ENCODE peak calls at places on chromosomes 3 and 15, in five cellular contexts. M is thoracic aorta; A is CD4-positive, CD25-positive, alpha-beta regulatory T cell; H is body of pancreas; D is aorta. Y is an unnamed sample. For H3K9me3, the result is how much of the 10 kb centered on the place peaks cover.

GRCh38 chr3:69784854-69785523 is 45.7 kb downstream of the MITF start:
- DNase-seq in M (peak), A (no peak), H (peak), D (peak), Y (no peak)

GRCh38 chr15:76343313-76343996 is 6.9 kb downstream of the ISL2 start:
- DNase-seq in M (no peak), A (no peak), H (no peak), D (no peak), Y (no peak)

GRCh38 chr3:192685801-192686200 is 41.5 kb downstream of the FGF12 start:
- DNase-seq in M (no peak), A (no peak), H (no peak), D (no peak), Y (no peak)

GRCh38 chr15:90829942-90830440 is 38.4 kb upstream of the FURIN start:
- DNase-seq in M (no peak), A (no peak), H (no peak), D (no peak), Y (no peak)

GRCh38 chr3:119643528-119643927 is 16.9 kb downstream of the POPDC2 start:
- DNase-seq in M (no peak), A (no peak), H (no peak), D (no peak), Y (no peak)

GRCh38 chr15:81407679-81408078 is 33.7 kb upstream of the TMC3 start:
- DNase-seq in M (no peak), A (no peak), H (no peak), D (no peak), Y (no peak)

GRCh38 chr15:34279341-34279740 is 54.5 kb downstream of the EMC4 start:
- DNase-seq in M (no peak), A (no peak), H (no peak), D (no peak), Y (no peak)

GRCh38 chr3:123871946-123872345 is 12.2 kb downstream of the MYLK start:
- DNase-seq in M (no peak), A (no peak), H (no peak), D (no peak), Y (no peak)

GRCh38 chr3:30199855-30200254 is 406.5 kb upstream of the TGFBR2 start:
- DNase-seq in M (no peak), A (no peak), H (no peak), D (no peak), Y (no peak)

GRCh38 chr3:15769256-15769915 is 28.4 kb downstream of the ANKRD28 start:
- DNase-seq in M (no peak), A (no peak), H (no peak), D (no peak), Y (no peak)

GRCh38 chr3:82240322-82240721 is 478.9 kb upstream of the GBE1 start:
- DNase-seq in M (no peak), A (no peak), H (no peak), D (no peak), Y (no peak)

GRCh38 chr15:76764004-76764403 is 141.1 kb downstream of the SCAPER start:
- DNase-seq in M (no peak), A (no peak), H (no peak), D (no peak), Y (no peak)

GRCh38 chr3:71087109-71088018 is 496.2 kb downstream of the FOXP1 start:
- DNase-seq in M (no peak), A (peak), H (no peak), D (no peak), Y (peak)

DNA sequence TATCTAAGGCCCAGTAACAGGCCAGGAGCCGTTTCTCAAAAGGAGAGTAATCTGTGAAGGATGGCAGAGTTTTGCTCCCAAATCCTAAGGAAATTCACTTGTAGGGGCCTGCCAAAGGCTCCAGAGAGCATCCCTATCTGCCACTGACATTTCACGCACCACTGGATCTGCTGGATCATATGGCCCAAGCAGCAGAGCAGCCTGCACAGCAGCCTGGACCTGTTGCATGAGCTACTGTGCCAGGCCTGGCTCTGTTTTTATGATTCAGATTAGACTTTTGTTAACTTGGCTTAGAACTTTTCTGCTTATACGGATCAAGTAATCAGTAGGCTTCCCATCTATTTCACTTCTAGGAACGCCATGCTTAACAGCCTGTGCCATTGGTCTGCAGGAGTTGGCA is 70.7 kb downstream of the CHRD start:
- DNase-seq in M (no peak), A (no peak), H (no peak), D (peak), Y (no peak)
- H3K9me3 ChIP-seq in M (under half), A (under half), H (under half), D (under half), Y (under half)

DNA sequence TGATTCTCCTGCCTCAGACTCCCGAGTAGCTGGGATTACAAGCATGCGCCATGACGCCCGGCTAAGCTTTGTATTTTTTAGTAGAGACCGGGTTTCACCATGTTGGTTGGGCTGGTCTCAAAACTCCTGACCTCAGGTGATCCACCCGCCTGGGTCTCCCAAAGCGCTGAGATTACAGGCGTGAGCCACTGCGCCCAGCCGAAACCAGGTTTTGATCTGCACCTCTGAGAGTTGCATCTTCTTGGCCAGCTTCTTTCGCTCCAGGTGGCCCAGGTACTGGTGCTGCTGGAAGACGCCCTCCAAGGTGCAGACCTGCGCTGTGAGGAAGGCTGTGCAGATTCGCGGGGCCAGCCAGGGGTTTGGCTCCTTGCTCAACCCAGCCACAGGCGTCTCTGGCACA is 275.4 kb upstream of the LRRC3B start:
- DNase-seq in M (no peak), A (no peak), H (no peak), D (no peak), Y (no peak)
- H3K9me3 ChIP-seq in M (under half), A (under half), H (under half), D (under half), Y (under half)

DNA sequence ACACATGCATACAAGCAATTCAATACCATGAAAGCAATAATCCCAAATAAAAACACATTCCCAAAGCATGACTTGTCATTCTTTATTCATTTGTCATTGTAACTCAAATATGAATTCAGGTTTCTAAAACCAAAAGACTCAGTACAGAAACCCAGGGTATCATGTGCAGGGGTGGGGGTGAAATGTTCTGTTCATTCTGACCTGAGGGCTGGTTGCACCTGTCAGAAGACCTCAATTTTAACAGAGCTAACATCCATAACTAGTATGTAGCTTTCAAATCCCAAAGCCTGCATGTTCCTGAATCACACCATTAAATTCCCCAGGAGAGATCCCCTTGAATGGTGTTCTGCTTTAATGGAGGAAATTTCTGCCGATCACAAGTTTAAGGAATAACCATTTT is 738.7 kb downstream of the MCTP2 start:
- DNase-seq in M (no peak), A (no peak), H (no peak), D (no peak), Y (no peak)
- H3K9me3 ChIP-seq in M (under half), A (under half), H (under half), D (under half), Y (under half)

GRCh38 chr3:187473778-187474406 is 105.7 kb downstream of the RTP4 start:
- DNase-seq in M (no peak), A (no peak), H (no peak), D (no peak), Y (no peak)
- H3K9me3 ChIP-seq in M (under half), A (under half), H (under half), D (under half), Y (under half)

DNA sequence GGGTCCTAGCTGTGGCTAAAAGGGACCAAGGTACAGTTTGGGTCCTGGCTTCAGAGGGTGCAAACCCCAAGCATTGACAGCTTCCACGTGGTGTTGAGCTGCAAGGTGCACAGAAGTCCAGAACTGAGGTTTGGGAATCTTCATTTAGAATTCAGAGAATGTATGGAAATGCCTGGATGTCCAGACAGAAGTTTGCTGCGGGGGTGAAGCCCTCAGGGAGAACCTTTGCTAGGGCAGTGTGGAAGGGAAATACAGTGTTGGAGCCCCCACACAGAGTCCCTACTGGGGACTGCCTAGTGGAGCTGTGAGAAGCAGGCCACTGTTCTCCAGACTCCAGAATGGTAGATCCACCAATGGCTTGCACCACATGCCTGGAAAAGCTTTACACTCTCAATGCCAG is 17.9 kb downstream of the RNF13 start:
- DNase-seq in M (no peak), A (no peak), H (no peak), D (no peak), Y (no peak)
- H3K9me3 ChIP-seq in M (under half), A (half or more), H (under half), D (under half), Y (under half)

GRCh38 chr3:187088701-187089100 is 50.6 kb downstream of the RPL39L start:
- DNase-seq in M (no peak), A (no peak), H (no peak), D (no peak), Y (no peak)
- H3K9me3 ChIP-seq in M (under half), A (under half), H (under half), D (under half), Y (under half)

DNA sequence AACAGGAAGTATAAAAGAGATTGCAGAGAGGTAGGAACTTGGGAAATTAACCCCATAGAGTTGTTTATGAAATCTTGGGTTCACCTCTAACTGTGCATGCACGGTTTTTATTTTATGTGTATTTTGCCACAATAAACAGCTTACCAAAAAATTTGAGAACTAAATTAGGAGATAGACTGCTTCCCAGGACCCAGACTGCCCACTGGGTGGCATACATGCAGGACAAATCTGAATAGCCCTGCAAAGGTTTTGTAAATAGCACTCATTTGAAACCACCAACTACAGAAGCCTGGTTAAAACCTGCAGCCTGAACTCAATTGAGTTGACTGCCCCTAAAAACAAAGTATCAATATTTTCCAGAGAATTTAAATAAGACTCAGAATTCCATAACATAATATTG is 96.4 kb upstream of the SLCO2A1 start:
- DNase-seq in M (no peak), A (no peak), H (no peak), D (no peak), Y (no peak)
- H3K9me3 ChIP-seq in M (under half), A (under half), H (under half), D (under half), Y (under half)

GRCh38 chr15:25175789-25176615 is 221.2 kb downstream of the SNRPN start:
- DNase-seq in M (no peak), A (no peak), H (no peak), D (peak), Y (no peak)

GRCh38 chr15:25176616-25176923 is 221.8 kb downstream of the SNRPN start:
- DNase-seq in M (no peak), A (no peak), H (no peak), D (peak), Y (no peak)

GRCh38 chr15:25177955-25178801 is 223.4 kb downstream of the SNRPN start:
- DNase-seq in M (no peak), A (no peak), H (no peak), D (peak), Y (no peak)

GRCh38 chr15:25178835-25179672 is 224.3 kb downstream of the SNRPN start:
- DNase-seq in M (no peak), A (no peak), H (peak), D (no peak), Y (no peak)

GRCh38 chr15:25176991-25177954 is 222.5 kb downstream of the SNRPN start:
- DNase-seq in M (no peak), A (no peak), H (peak), D (peak), Y (peak)
- H3K9me3 ChIP-seq in M (under half), A (half or more), H (under half), D (under half), Y (under half)